ENCODE peak calls at places on chromosome 9, in eight cellular contexts. O, G, Y, T, Q, E, C and H are unnamed samples.

GRCh38 chr9:88814521-88815101 is 176.7 kb upstream of the S1PR3 start:
- DNase-seq in O (no peak), T (peak), G (no peak), Y (no peak), E (peak), Q (peak), C (peak), H (no peak)

GRCh38 chr9:134775552-134775951 is 105.1 kb upstream of the FCN2 start:
- DNase-seq in O (no peak), Q (no peak), Y (no peak), C (peak), T (no peak), G (no peak), E (peak), H (no peak)

GRCh38 chr9:114261987-114262386 is 60.9 kb upstream of the ORM1 start:
- DNase-seq in Q (no peak), Y (no peak), E (no peak), G (no peak), C (no peak), T (no peak), O (no peak), H (no peak)

GRCh38 chr9:136567651-136568287 is 21.9 kb upstream of the NOTCH1 start:
- DNase-seq in Y (peak), T (no peak), Q (peak), C (peak), O (no peak), E (peak), G (no peak), H (peak)

GRCh38 chr9:7117676-7118561 is 360.1 kb downstream of the KDM4C start:
- DNase-seq in Q (peak), E (peak), T (no peak), O (no peak), Y (no peak), C (peak), G (peak), H (no peak)

GRCh38 chr9:79222483-79222882 is 349.3 kb upstream of the TLE4 start:
- DNase-seq in C (peak), Q (no peak), O (no peak), E (peak), G (no peak), T (no peak), Y (no peak), H (no peak)

GRCh38 chr9:75105841-75106240 is 17.5 kb downstream of the OSTF1 start:
- DNase-seq in C (peak), E (peak), O (no peak), Q (no peak), G (no peak), T (no peak), Y (no peak), H (no peak)

GRCh38 chr9:108780949-108781734 is 74.6 kb downstream of the ACTL7B start:
- DNase-seq in G (no peak), Y (peak), O (no peak), E (no peak), T (no peak), C (no peak), Q (no peak), H (no peak)

GRCh38 chr9:134913713-134914500 is 3.8 kb downstream of the FCN1 start:
- DNase-seq in C (no peak), Q (no peak), E (no peak), G (no peak), O (no peak), Y (peak), T (no peak), H (no peak)

GRCh38 chr9:132410642-132411041 is 631 bp downstream of the CFAP77 start:
- DNase-seq in Q (no peak), G (no peak), E (no peak), C (no peak), Y (peak), O (no peak), T (peak), H (no peak)

GRCh38 chr9:2291980-2292704 is 277.0 kb downstream of the SMARCA2 start:
- DNase-seq in C (peak), E (peak), G (peak), O (no peak), Y (no peak), T (no peak), Q (peak), H (no peak)

GRCh38 chr9:79120533-79121315 is 451.0 kb upstream of the TLE4 start:
- DNase-seq in T (no peak), G (peak), Q (no peak), O (no peak), C (no peak), Y (no peak), E (no peak), H (no peak)